ENCODE peak calls at places on chromosomes 13 and 19, in four cellular contexts. P is heart left ventricle, N is psoas muscle, S is neural crest cell. Y is an unnamed sample.

GRCh38 chr13:31850041-31850440 is 110.7 kb downstream of the RXFP2 start:
- DNase-seq in P (no peak), N (no peak), S (no peak), Y (no peak)

GRCh38 chr19:49570997-49571676 is 9.2 kb downstream of the NOSIP start:
- DNase-seq in N (no peak), S (no peak), P (no peak), Y (peak; percentile 53)

GRCh38 chr19:48319647-48320537 is 5.5 kb upstream of the EMP3 start:
- DNase-seq in S (peak; percentile 86), N (peak; percentile 82), P (peak; percentile 83), Y (peak; percentile 91)

GRCh38 chr19:41758846-41759245 is 3.5 kb downstream of the CEACAM6 start:
- DNase-seq in P (no peak), N (no peak), S (no peak), Y (no peak)

GRCh38 chr13:28817204-28817603 is 2.9 kb upstream of the MTUS2 start:
- DNase-seq in S (no peak), P (no peak), N (no peak), Y (no peak)

GRCh38 chr13:90420683-90421082 is 926.8 kb upstream of the MIR17HG start:
- DNase-seq in S (no peak), N (no peak), P (no peak), Y (no peak)

GRCh38 chr13:106155411-106155810 is 380.1 kb downstream of the EFNB2 start:
- DNase-seq in S (no peak), P (no peak), N (no peak), Y (no peak)

GRCh38 chr13:84118845-84119409 is 236.7 kb upstream of the SLITRK1 start:
- DNase-seq in N (no peak), S (no peak), P (no peak), Y (no peak)

GRCh38 chr19:4359627-4360000 is 16.3 kb downstream of the MPND start:
- DNase-seq in N (no peak), P (no peak), S (no peak), Y (no peak)

GRCh38 chr19:49347835-49348234 is 12.6 kb downstream of the CD37 start:
- DNase-seq in P (no peak), N (no peak), S (no peak), Y (no peak)

GRCh38 chr19:40804783-40805242 is 5.8 kb downstream of the EGLN2 start:
- DNase-seq in P (no peak), S (no peak), N (no peak), Y (peak; percentile 73)

GRCh38 chr13:72651196-72651595 is 76.2 kb downstream of the MZT1 start:
- DNase-seq in P (no peak), S (no peak), N (no peak), Y (no peak)

GRCh38 chr13:77184455-77184854 is 142.4 kb downstream of the MYCBP2 start:
- DNase-seq in P (no peak), S (no peak), N (no peak), Y (no peak)

GRCh38 chr13:28494537-28494860 is 429 bp downstream of the FLT1 start:
- DNase-seq in P (no peak), N (no peak), S (peak; percentile 16), Y (no peak)

GRCh38 chr13:70405266-70405665 is 297.0 kb upstream of the KLHL1 start:
- DNase-seq in P (no peak), S (no peak), N (no peak), Y (no peak)

GRCh38 chr13:47656651-47657050 is 344.4 kb downstream of the SUCLA2 start:
- DNase-seq in S (no peak), P (no peak), N (no peak), Y (no peak)
- TF ChIP-seq CTCF in S (no peak), P (no peak), N (no peak), Y (no peak)

GRCh38 chr19:1511989-1512338 is 855 bp downstream of the ADAMTSL5 start:
- DNase-seq in S (no peak), N (no peak), P (no peak), Y (no peak)

GRCh38 chr19:1513492-1514294 is 874 bp upstream of the ADAMTSL5 start:
- DNase-seq in N (peak; percentile 63), S (no peak), P (no peak), Y (peak; percentile 53)

GRCh38 chr19:1514295-1514661 is 1.5 kb upstream of the ADAMTSL5 start:
- DNase-seq in S (no peak), N (no peak), P (no peak), Y (no peak)

GRCh38 chr19:1511318-1511988 is 1.4 kb downstream of the ADAMTSL5 start:
- DNase-seq in P (no peak), N (no peak), S (no peak), Y (no peak)

DNA sequence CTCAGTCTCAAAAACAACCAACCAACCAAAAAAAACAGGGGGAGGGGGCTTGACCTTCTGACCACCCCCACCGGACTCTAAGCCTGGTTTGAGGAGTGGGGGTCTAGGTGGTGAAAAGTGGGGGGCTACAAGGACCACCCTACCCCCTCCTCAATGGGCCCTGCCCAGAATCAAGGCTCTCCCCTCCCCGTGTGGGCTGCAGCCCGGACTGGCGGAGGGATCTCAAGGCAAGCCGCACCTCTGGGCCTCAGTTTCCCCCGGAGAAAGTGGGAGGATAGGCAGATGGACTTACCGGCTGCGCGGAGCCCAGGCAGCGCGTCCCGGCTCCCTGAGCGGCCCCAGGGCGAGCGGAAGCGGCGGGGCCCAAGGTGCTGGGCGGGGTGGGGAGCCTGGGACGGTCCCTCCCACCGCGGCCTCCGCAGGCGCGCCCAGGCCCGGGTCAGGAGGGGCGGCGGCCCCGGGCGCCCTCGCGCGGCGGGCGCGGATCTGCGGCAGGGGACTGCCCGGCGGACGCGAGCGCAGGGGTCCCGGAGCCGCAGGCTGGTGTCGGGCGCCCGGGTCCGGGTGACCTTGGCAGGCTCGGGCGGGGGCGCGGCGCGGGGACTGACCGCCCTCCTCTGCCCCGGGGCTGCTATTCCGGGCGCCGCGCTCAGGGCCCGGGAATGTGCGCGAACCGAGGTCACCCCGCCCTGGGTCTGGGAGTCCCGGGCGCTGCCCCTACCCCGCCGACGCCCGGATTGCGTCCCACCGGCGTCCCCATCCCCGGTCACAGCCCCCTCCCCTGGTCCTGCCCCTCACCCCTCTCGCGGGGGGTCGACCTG is at the start of gene ADAMTSL5:
- DNase-seq in S (no peak), N (peak; percentile 68), P (peak; percentile 78), Y (peak; percentile 60)
- TF ChIP-seq CTCF in S (peak; percentile 16), N (no peak), P (peak; percentile 21), Y (no peak)

DNA sequence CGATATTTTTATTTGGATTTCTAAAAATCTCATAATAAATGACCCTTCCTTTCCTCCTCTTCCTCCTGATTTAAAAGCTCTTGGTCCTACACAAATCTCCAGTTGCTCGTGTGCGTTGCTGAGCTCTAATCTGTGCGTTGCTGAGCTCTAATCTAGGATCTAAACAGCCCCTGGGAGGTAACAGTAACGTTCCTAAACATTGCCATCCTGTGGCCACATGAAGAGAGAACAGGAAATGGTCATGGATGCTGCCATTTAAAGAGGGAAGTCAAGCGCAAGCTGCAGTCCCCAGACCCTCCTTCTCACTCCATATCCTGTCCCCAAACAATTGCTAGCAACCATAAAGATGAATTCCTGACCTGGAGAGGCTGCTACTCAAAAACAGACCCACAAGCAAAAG is 170.8 kb downstream of the NUFIP1 start:
- DNase-seq in N (no peak), S (no peak), P (no peak), Y (no peak)
- TF ChIP-seq CTCF in N (no peak), S (peak; percentile 52), P (no peak), Y (no peak)

DNA sequence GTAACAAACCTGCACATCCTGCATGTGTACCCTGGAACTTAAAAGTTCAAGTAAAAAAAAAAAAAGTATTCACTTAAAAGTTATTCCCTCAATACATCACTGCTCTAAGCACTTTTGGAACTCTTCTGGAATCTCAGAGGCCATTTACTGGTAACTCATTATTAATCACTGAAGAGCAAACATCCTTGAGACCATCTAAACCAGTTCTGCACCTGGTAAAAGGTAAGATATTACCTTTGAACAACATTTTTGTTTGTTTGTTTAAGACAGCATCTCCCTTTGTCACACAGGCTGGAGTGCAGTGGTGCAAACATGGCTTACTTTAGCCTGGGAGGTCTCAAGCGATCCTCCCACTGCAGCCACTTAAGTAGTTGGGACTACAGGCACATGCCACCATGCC is 16.7 kb downstream of the UGGT2 start:
- DNase-seq in N (no peak), S (no peak), P (no peak), Y (no peak)
- TF ChIP-seq CTCF in N (no peak), S (no peak), P (no peak), Y (no peak)

DNA sequence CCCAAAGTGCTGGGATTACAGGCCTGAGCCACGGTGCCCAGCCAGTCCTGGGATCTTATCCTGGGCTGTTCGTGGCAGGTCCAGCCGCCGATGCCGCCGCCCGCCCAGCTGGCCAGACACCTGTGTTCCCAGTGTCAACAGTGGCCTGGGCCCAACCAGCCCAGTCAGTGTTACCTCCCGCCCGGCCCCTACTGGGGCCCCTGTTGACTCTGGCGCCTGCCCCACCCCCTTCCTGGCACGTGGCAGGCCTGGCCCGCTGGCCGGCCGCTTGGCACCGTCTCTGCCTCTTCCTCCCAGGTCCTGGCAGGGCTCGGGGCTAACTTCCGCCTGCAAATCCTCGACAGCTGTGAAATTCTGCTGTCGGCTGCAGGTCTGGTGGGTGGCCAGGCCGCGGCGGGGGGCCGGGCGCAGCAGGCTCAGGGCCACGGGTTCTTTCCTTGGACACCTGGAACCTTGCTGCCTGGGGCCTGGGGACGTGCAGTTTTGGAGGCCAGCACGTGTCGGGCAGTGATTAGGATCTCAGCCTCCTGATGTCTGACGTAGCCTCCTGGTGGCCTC is 9.1 kb downstream of the ARID3A start:
- DNase-seq in N (peak; percentile 89), P (peak; percentile 92), S (no peak), Y (peak; percentile 97)
- TF ChIP-seq CTCF in N (no peak), P (no peak), S (no peak), Y (no peak)

GRCh38 chr13:24606486-24607170 is 73.6 kb upstream of the ATP12A start:
- DNase-seq in P (no peak), N (no peak), S (no peak), Y (no peak)

GRCh38 chr13:24610956-24611355 is 69.3 kb upstream of the ATP12A start:
- DNase-seq in N (no peak), S (no peak), P (no peak), Y (no peak)

GRCh38 chr13:24605923-24606372 is 74.3 kb upstream of the ATP12A start:
- DNase-seq in N (no peak), P (no peak), S (no peak), Y (no peak)
- TF ChIP-seq CTCF in N (no peak), P (no peak), S (peak; percentile 62), Y (no peak)

DNA sequence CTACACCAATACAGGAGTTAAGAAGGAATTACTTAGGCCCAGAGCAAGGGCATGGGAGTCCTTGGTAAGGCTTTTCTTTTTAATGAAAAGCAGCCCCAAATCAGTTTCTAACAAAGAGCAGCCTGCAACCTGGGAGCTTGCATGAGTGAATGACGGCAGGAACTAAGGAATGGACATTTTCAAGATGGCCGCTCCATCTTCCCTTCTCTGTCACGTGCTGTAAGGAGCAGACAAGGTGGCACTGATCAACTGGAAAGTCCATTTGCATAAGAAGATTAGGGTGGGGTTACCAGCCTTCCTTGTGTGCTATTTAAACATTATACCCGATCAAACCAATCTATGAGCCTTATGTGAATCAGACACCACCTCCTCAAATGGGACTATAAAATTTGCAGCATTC is 2.9 kb upstream of the SIGLECL1 start:
- DNase-seq in N (no peak), S (no peak), P (no peak), Y (no peak)
- TF ChIP-seq CTCF in N (no peak), S (no peak), P (no peak), Y (no peak)

Y was measured in stomach.